ENCODE peak calls at places on chromosomes 2 and 18, in ten cellular contexts. K is tibial artery, B is MM.1S, W is cardiac muscle cell, O is sigmoid colon, S is A549, V is body of pancreas, J is adrenal gland, L is hepatocyte, I is fibroblast of lung. Y is an unnamed sample. For H3K4me1, the result is how much of the 10 kb centered on the place peaks cover.

GRCh38 chr18:11532758-11533512 is 76.5 kb upstream of the SLC35G4 start:
- DNase-seq in K (no peak), B (no peak), W (no peak), O (no peak), S (no peak), V (no peak), J (no peak), L (no peak), I (no peak), Y (peak)

GRCh38 chr18:25446972-25447371 is 95.0 kb upstream of the ZNF521 start:
- DNase-seq in K (no peak), B (no peak), W (no peak), O (no peak), S (no peak), V (no peak), J (no peak), L (no peak), I (no peak), Y (no peak)

GRCh38 chr2:3201296-3201695 is 176.3 kb downstream of the EIPR1 start:
- DNase-seq in K (no peak), B (no peak), W (no peak), O (no peak), S (no peak), V (no peak), J (no peak), L (no peak), I (no peak), Y (no peak)

GRCh38 chr18:43481069-43481468 is 203.8 kb upstream of the SYT4 start:
- DNase-seq in K (no peak), B (no peak), W (no peak), O (no peak), S (no peak), V (no peak), J (no peak), L (no peak), I (no peak), Y (no peak)

GRCh38 chr2:197500503-197501179 is 462 bp downstream of the HSPE1 start:
- DNase-seq in K (no peak), B (peak), W (peak), O (no peak), S (no peak), V (no peak), J (no peak), L (peak), I (peak), Y (no peak)

GRCh38 chr18:6920099-6920955 is 190.8 kb downstream of the ARHGAP28 start:
- DNase-seq in K (peak), B (peak), W (peak), O (no peak), S (peak), V (peak), J (peak), L (peak), I (peak), Y (no peak)

GRCh38 chr2:192146069-192147006 is 48.4 kb downstream of the TMEFF2 start:
- DNase-seq in K (no peak), B (no peak), W (peak), O (no peak), S (peak), V (no peak), J (no peak), L (no peak), I (peak), Y (no peak)

GRCh38 chr2:15560404-15560987 is 638 bp downstream of the NBAS start:
- DNase-seq in K (no peak), B (peak), W (peak), O (no peak), S (peak), V (peak), J (peak), L (peak), I (peak), Y (peak)

GRCh38 chr18:12750708-12751502 is 48.1 kb downstream of the PSMG2 start:
- DNase-seq in K (no peak), B (no peak), W (no peak), O (no peak), S (no peak), V (no peak), J (no peak), L (no peak), I (no peak), Y (no peak)

GRCh38 chr2:86249176-86249842 is 50.1 kb downstream of the MRPL35 start:
- DNase-seq in K (peak), B (peak), W (peak), O (peak), S (peak), V (peak), J (peak), L (peak), I (peak), Y (no peak)

GRCh38 chr2:179562330-179562885 is 297.8 kb upstream of the SESTD1 start:
- DNase-seq in K (no peak), B (no peak), W (no peak), O (no peak), S (no peak), V (peak), J (no peak), L (no peak), I (no peak), Y (peak)

GRCh38 chr2:226905718-226906438 is 70.0 kb downstream of the RHBDD1 start:
- DNase-seq in K (no peak), B (peak), W (no peak), O (no peak), S (no peak), V (no peak), J (no peak), L (no peak), I (no peak), Y (no peak)

GRCh38 chr2:191050640-191050987 is 36.6 kb upstream of the STAT1 start:
- DNase-seq in K (peak), B (no peak), W (peak), O (no peak), S (peak), V (no peak), J (no peak), L (peak), I (peak), Y (no peak)

GRCh38 chr2:237279012-237279768 is 134.8 kb downstream of the COL6A3 start:
- DNase-seq in K (no peak), B (no peak), W (no peak), O (peak), S (no peak), V (no peak), J (no peak), L (no peak), I (peak), Y (no peak)

GRCh38 chr18:26133652-26134051 is at the start of gene PSMA8:
- DNase-seq in K (no peak), B (no peak), W (peak), O (no peak), S (no peak), V (peak), J (peak), L (peak), I (no peak), Y (peak)

GRCh38 chr2:127175821-127176354 is 44.2 kb downstream of the CYP27C1 start:
- DNase-seq in K (no peak), B (no peak), W (peak), O (peak), S (no peak), V (no peak), J (no peak), L (peak), I (peak), Y (no peak)

GRCh38 chr2:180573951-180574350 is 406.5 kb upstream of the UBE2E3 start:
- DNase-seq in K (no peak), B (no peak), W (peak), O (no peak), S (peak), V (no peak), J (no peak), L (no peak), I (no peak), Y (no peak)

GRCh38 chr2:188399159-188399558 is 107.5 kb downstream of the GULP1 start:
- DNase-seq in K (no peak), B (no peak), W (peak), O (no peak), S (no peak), V (no peak), J (no peak), L (no peak), I (peak), Y (no peak)

GRCh38 chr2:206987810-206988209 is 48.5 kb downstream of the CPO start:
- DNase-seq in K (no peak), B (no peak), W (no peak), O (no peak), S (no peak), V (no peak), J (no peak), L (no peak), I (no peak), Y (no peak)

GRCh38 chr2:226556050-226556449 is 243.6 kb downstream of the IRS1 start:
- DNase-seq in K (no peak), B (no peak), W (no peak), O (no peak), S (no peak), V (no peak), J (no peak), L (no peak), I (no peak), Y (no peak)

GRCh38 chr2:69483024-69483423 is 45.8 kb upstream of the NFU1 start:
- DNase-seq in K (no peak), B (no peak), W (peak), O (no peak), S (no peak), V (no peak), J (no peak), L (no peak), I (no peak), Y (no peak)

GRCh38 chr2:99488587-99488998 is 1.2 kb downstream of the REV1 start:
- DNase-seq in K (no peak), B (peak), W (peak), O (no peak), S (peak), V (no peak), J (no peak), L (peak), I (peak), Y (peak)

GRCh38 chr2:66790651-66791181 is 355.8 kb downstream of the MEIS1 start:
- DNase-seq in K (no peak), B (no peak), W (peak), O (peak), S (peak), V (no peak), J (no peak), L (no peak), I (peak), Y (no peak)

GRCh38 chr2:46900381-46900780 is 15.2 kb downstream of the MCFD2 start:
- DNase-seq in K (no peak), B (no peak), W (no peak), O (no peak), S (no peak), V (no peak), J (no peak), L (no peak), I (no peak), Y (no peak)

GRCh38 chr2:206804326-206804725 is 38.9 kb downstream of the FASTKD2 start:
- DNase-seq in K (no peak), B (no peak), W (no peak), O (no peak), S (no peak), V (no peak), J (no peak), L (no peak), I (no peak), Y (no peak)

GRCh38 chr18:10015288-10015701 is 101.5 kb downstream of the VAPA start:
- DNase-seq in K (no peak), B (no peak), W (peak), O (no peak), S (no peak), V (no peak), J (no peak), L (peak), I (no peak), Y (no peak)

GRCh38 chr18:54938506-54938905 is 20.8 kb downstream of the CCDC68 start:
- DNase-seq in K (no peak), B (no peak), W (no peak), O (no peak), S (no peak), V (no peak), J (no peak), L (no peak), I (no peak), Y (no peak)

GRCh38 chr2:158923180-158923594 is 45.3 kb upstream of the TANC1 start:
- DNase-seq in K (no peak), B (no peak), W (peak), O (no peak), S (no peak), V (no peak), J (no peak), L (peak), I (no peak), Y (no peak)

GRCh38 chr2:239951825-239952224 is 73.3 kb downstream of the NDUFA10 start:
- DNase-seq in K (no peak), B (no peak), W (no peak), O (no peak), S (no peak), V (no peak), J (no peak), L (no peak), I (no peak), Y (no peak)

GRCh38 chr2:70496819-70497218 is 56.8 kb downstream of the TGFA start:
- DNase-seq in K (no peak), B (no peak), W (no peak), O (no peak), S (no peak), V (no peak), J (no peak), L (no peak), I (no peak), Y (no peak)

GRCh38 chr2:126643431-126643830 is 12.5 kb upstream of the GYPC start:
- DNase-seq in K (no peak), B (no peak), W (no peak), O (no peak), S (no peak), V (no peak), J (peak), L (no peak), I (no peak), Y (no peak)

GRCh38 chr2:159612255-159612901 is 4.0 kb downstream of the BAZ2B start:
- DNase-seq in K (no peak), B (no peak), W (peak), O (no peak), S (peak), V (no peak), J (no peak), L (no peak), I (peak), Y (no peak)

GRCh38 chr2:166892397-166892796 is 4.1 kb downstream of the XIRP2 start:
- DNase-seq in K (no peak), B (no peak), W (no peak), O (no peak), S (no peak), V (no peak), J (no peak), L (no peak), I (no peak), Y (no peak)

GRCh38 chr2:10422732-10423399 is 25.3 kb downstream of the ODC1 start:
- DNase-seq in K (no peak), B (no peak), W (no peak), O (no peak), S (no peak), V (no peak), J (no peak), L (no peak), I (no peak), Y (no peak)

GRCh38 chr18:36493349-36494281 is 196.1 kb downstream of the FHOD3 start:
- DNase-seq in K (peak), B (no peak), W (peak), O (no peak), S (no peak), V (peak), J (no peak), L (peak), I (no peak), Y (no peak)
- TF ChIP-seq CTCF in K (no peak), B (no peak), W (no peak), O (no peak), S (no peak), V (no peak), J (no peak), L (no peak), I (no peak), Y (no peak)

GRCh38 chr2:213237787-213238186 is 46.5 kb upstream of the SPAG16 start:
- DNase-seq in K (no peak), B (no peak), W (no peak), O (no peak), S (no peak), V (no peak), J (no peak), L (no peak), I (no peak), Y (no peak)
- H3K27ac ChIP-seq in K (no peak), B (no peak), W (no peak), O (no peak), S (peak), V (no peak), J (no peak), L (peak), I (peak), Y (no peak)

GRCh38 chr2:113216321-113216720 is 42.5 kb downstream of the PSD4 start:
- DNase-seq in K (no peak), B (no peak), W (no peak), O (no peak), S (no peak), V (no peak), J (no peak), L (no peak), I (no peak), Y (no peak)

GRCh38 chr2:113214141-113214540 is 40.4 kb downstream of the PSD4 start:
- DNase-seq in K (no peak), B (no peak), W (no peak), O (no peak), S (no peak), V (no peak), J (no peak), L (no peak), I (no peak), Y (no peak)

GRCh38 chr2:113211226-113212105 is 37.7 kb downstream of the PSD4 start:
- DNase-seq in K (peak), B (no peak), W (no peak), O (peak), S (peak), V (peak), J (peak), L (no peak), I (peak), Y (no peak)

GRCh38 chr2:113212245-113213060 is 38.7 kb downstream of the PSD4 start:
- DNase-seq in K (peak), B (no peak), W (no peak), O (peak), S (peak), V (no peak), J (no peak), L (no peak), I (peak), Y (peak)

GRCh38 chr2:113213061-113213930 is 39.5 kb downstream of the PSD4 start:
- DNase-seq in K (no peak), B (no peak), W (no peak), O (no peak), S (no peak), V (no peak), J (no peak), L (no peak), I (no peak), Y (no peak)
- H3K4me1 ChIP-seq in K (under half), B (under half), W (under half), O (under half), S (half or more), V (under half), J (under half), L (under half), I (under half), Y (under half)

DNA sequence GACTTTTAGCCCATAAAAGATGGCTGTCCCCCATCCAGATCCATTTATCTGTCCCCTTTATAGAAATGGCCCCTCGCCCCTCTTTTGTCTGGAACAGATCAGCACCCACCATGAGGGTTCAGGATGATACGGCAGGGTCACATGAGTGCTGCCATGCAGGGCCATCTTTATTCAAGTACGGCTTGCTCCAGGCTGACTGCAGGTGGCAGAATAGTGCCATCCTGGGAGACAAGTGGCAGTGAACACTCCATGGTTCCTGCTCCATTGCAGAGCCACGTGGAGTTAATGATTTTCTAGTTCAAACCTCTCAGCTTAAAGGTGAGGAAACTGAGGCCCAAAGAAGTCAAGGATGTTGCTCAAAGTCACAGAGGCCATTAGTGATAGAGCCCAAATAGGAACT is 180.6 kb downstream of the CLIP4 start:
- DNase-seq in K (no peak), B (no peak), W (no peak), O (no peak), S (peak), V (peak), J (no peak), L (no peak), I (no peak), Y (no peak)
- TF ChIP-seq CTCF in K (no peak), B (no peak), W (no peak), O (no peak), S (peak), V (peak), J (no peak), L (peak), I (peak), Y (no peak)

DNA sequence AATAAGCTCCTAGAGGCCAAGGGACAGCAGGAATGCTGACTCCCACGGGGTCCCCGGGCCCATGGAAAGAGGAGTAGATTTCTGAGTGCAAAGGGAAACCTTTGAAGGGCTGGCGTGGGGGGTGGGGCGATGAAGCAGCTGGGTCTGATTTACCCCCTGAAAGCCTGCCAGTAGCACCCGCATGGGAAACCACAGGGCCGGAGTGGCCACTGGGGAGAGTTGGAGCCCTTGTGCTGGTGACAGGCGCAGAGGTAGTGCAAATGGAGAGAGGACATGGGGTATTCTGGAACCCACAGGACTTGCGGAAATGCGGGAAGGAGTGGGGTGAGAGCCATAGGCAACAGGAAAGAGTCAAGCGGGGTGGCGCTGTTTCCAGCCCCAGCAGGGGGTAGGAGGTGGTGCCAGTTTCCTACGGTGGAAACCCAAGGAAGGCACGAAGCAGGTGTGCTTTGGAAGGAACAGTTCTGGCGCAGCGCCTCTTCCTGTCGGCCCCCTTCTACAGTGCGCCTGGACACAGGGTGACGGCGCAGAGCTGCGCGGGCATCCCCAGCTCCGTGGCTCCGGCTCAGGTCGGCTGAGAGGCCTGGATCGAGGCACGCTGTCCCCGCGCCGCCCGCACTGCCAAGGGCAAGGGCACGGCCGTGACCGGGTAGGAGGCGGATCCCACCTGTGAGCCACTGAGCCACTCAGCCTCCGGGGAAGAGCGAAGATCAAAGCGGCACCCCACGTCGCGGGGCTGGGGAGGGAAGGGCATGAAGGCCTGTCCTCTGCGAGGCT is 149.0 kb upstream of the GLI2 start:
- DNase-seq in K (no peak), B (no peak), W (peak), O (no peak), S (no peak), V (no peak), J (no peak), L (no peak), I (no peak), Y (no peak)
- H3K27ac ChIP-seq in K (no peak), B (no peak), W (no peak), O (no peak), S (no peak), V (no peak), J (no peak), L (no peak), I (no peak), Y (no peak)

GRCh38 chr2:152543717-152544116 is 173.5 kb downstream of the PRPF40A start:
- DNase-seq in K (no peak), B (no peak), W (no peak), O (no peak), S (no peak), V (no peak), J (no peak), L (no peak), I (no peak), Y (no peak)

GRCh38 chr2:152542995-152543481 is 174.2 kb downstream of the PRPF40A start:
- DNase-seq in K (no peak), B (no peak), W (peak), O (no peak), S (peak), V (no peak), J (peak), L (peak), I (peak), Y (no peak)

GRCh38 chr2:152542344-152542994 is 174.8 kb downstream of the PRPF40A start:
- DNase-seq in K (no peak), B (no peak), W (no peak), O (no peak), S (no peak), V (no peak), J (no peak), L (no peak), I (no peak), Y (no peak)

GRCh38 chr2:152546230-152546837 is 170.9 kb downstream of the PRPF40A start:
- DNase-seq in K (no peak), B (no peak), W (no peak), O (no peak), S (no peak), V (no peak), J (no peak), L (peak), I (no peak), Y (no peak)

GRCh38 chr2:152544626-152545025 is 172.6 kb downstream of the PRPF40A start:
- DNase-seq in K (no peak), B (no peak), W (no peak), O (no peak), S (no peak), V (no peak), J (no peak), L (no peak), I (no peak), Y (no peak)
- H3K4me1 ChIP-seq in K (under half), B (under half), W (under half), O (under half), S (under half), V (under half), J (under half), L (under half), I (under half), Y (under half)

GRCh38 chr2:121735520-121736074 is 1.1 kb downstream of the NIFK start:
- DNase-seq in K (no peak), B (peak), W (peak), O (no peak), S (peak), V (no peak), J (no peak), L (no peak), I (no peak), Y (no peak)
- TF ChIP-seq CTCF in K (no peak), B (peak), W (no peak), O (no peak), S (peak), V (no peak), J (no peak), L (peak), I (no peak), Y (no peak)

GRCh38 chr2:95056044-95056443 is 30.5 kb downstream of the MAL start:
- DNase-seq in K (no peak), B (no peak), W (no peak), O (no peak), S (no peak), V (no peak), J (no peak), L (no peak), I (no peak), Y (peak)
- H3K27ac ChIP-seq in K (no peak), B (no peak), W (no peak), O (peak), S (no peak), V (no peak), J (no peak), L (no peak), I (no peak), Y (no peak)

Y was measured in upper lobe of left lung.